ENCODE peak calls at places on chromosomes 12 and 14, in nine cellular contexts. Z is small intestine; L is GM04504; X is NCI-H2029; K is stimulated activated CD8-positive, alpha-beta memory T cell treated with anti-CD3 and anti-CD28 coated beads, Interleukin-4, amount 100 ng/mL, for 4 hours; Y is stimulated activated CD4-positive, alpha-beta T cell treated with anti-CD3 and anti-CD28 coated beads, TNF-alpha, amount 100 ng/mL, for 24 hours; F is iris pigment epithelial cell; O is IMR-90; J is adipocyte. V is an unnamed sample.
A peak's percentile ranks its signal among the peaks of the same experiment; 100 is the strongest.

GRCh38 chr12:113140706-113141105 is 5.1 kb upstream of the RASAL1 start:
- DNase-seq in Z (no peak), L (no peak), X (no peak), K (no peak), Y (no peak), F (no peak), O (no peak), J (no peak), V (no peak)

GRCh38 chr12:116238149-116238548 is 39.3 kb downstream of the MED13L start:
- DNase-seq in Z (no peak), L (no peak), X (no peak), K (no peak), Y (no peak), F (no peak), O (no peak), J (no peak), V (no peak)

GRCh38 chr12:19850341-19851065 is 411.2 kb downstream of the AEBP2 start:
- DNase-seq in Z (no peak), L (peak; percentile 58), X (no peak), K (no peak), Y (no peak), F (peak; percentile 47), O (peak; percentile 53), J (peak; percentile 76), V (no peak)

GRCh38 chr14:36683083-36683724 is 21.5 kb downstream of the PAX9 start:
- DNase-seq in Z (no peak), L (no peak), X (no peak), K (no peak), Y (no peak), F (no peak), O (no peak), J (no peak), V (no peak)

GRCh38 chr12:47561746-47562145 is 144.1 kb downstream of the RPAP3 start:
- DNase-seq in Z (no peak), L (peak; percentile 12), X (no peak), K (no peak), Y (no peak), F (no peak), O (no peak), J (no peak), V (no peak)

GRCh38 chr14:51398898-51399297 is 158.9 kb downstream of the TMX1 start:
- DNase-seq in Z (no peak), L (peak; percentile 66), X (no peak), K (no peak), Y (no peak), F (peak; percentile 92), O (peak; percentile 97), J (peak; percentile 61), V (peak; percentile 66)

GRCh38 chr12:49470986-49471385 is 67.8 kb upstream of the KCNH3 start:
- DNase-seq in Z (no peak), L (no peak), X (no peak), K (no peak), Y (no peak), F (peak; percentile 78), O (peak; percentile 23), J (peak; percentile 34), V (peak; percentile 4)

GRCh38 chr12:389138-390096 is at the start of gene KDM5A:
- DNase-seq in Z (peak; percentile 91), L (peak; percentile 88), X (no peak), K (peak; percentile 82), Y (peak; percentile 74), F (peak; percentile 96), O (peak; percentile 94), J (peak; percentile 97), V (peak; percentile 77)

GRCh38 chr14:73786942-73787759 is 64.5 kb upstream of the PTGR2 start:
- DNase-seq in Z (peak; percentile 63), L (no peak), X (no peak), K (no peak), Y (peak; percentile 21), F (no peak), O (peak; percentile 35), J (peak; percentile 68), V (no peak)

GRCh38 chr12:90940872-90941499 is 14.0 kb downstream of the CCER1 start:
- DNase-seq in Z (peak; percentile 56), L (no peak), X (peak; percentile 22), K (no peak), Y (no peak), F (peak; percentile 78), O (peak; percentile 76), J (peak; percentile 85), V (no peak)

GRCh38 chr14:86464386-86464785 is 934.4 kb downstream of the FLRT2 start:
- DNase-seq in Z (no peak), L (peak; percentile 19), X (no peak), K (no peak), Y (no peak), F (no peak), O (peak; percentile 57), J (no peak), V (no peak)

GRCh38 chr14:75271514-75271913 is 7.1 kb upstream of the FOS start:
- DNase-seq in Z (no peak), L (no peak), X (no peak), K (no peak), Y (no peak), F (no peak), O (no peak), J (no peak), V (no peak)

GRCh38 chr14:39491134-39491541 is 58.9 kb upstream of the FBXO33 start:
- DNase-seq in Z (peak; percentile 30), L (no peak), X (no peak), K (no peak), Y (no peak), F (peak; percentile 32), O (peak; percentile 52), J (peak; percentile 72), V (no peak)

GRCh38 chr12:54206807-54207206 is 18.0 kb upstream of the SMUG1 start:
- DNase-seq in Z (no peak), L (no peak), X (no peak), K (no peak), Y (no peak), F (no peak), O (no peak), J (no peak), V (no peak)

GRCh38 chr12:52847335-52848102 is 1.3 kb downstream of the KRT78 start:
- DNase-seq in Z (no peak), L (no peak), X (no peak), K (no peak), Y (no peak), F (peak; percentile 22), O (no peak), J (no peak), V (no peak)

GRCh38 chr12:34398706-34399630 is 376.7 kb downstream of the ALG10 start:
- DNase-seq in Z (no peak), L (no peak), X (no peak), K (no peak), Y (no peak), F (no peak), O (no peak), J (no peak), V (no peak)

GRCh38 chr14:91154851-91155625 is 41.2 kb downstream of the DGLUCY start:
- DNase-seq in Z (peak; percentile 93), L (peak; percentile 48), X (peak; percentile 29), K (peak; percentile 11), Y (no peak), F (peak; percentile 81), O (peak; percentile 72), J (no peak), V (no peak)

GRCh38 chr14:99573436-99574098 is 30.4 kb downstream of the CCDC85C start:
- DNase-seq in Z (peak; percentile 17), L (no peak), X (no peak), K (no peak), Y (no peak), F (no peak), O (no peak), J (no peak), V (no peak)

GRCh38 chr14:88904864-88905263 is 80.4 kb downstream of the TTC8 start:
- DNase-seq in Z (no peak), L (no peak), X (no peak), K (no peak), Y (no peak), F (peak; percentile 57), O (peak; percentile 44), J (peak; percentile 70), V (no peak)

GRCh38 chr12:58509116-58509885 is 411.0 kb downstream of the LRIG3 start:
- DNase-seq in Z (no peak), L (no peak), X (no peak), K (no peak), Y (no peak), F (peak; percentile 93), O (peak; percentile 91), J (no peak), V (no peak)

GRCh38 chr14:65840118-65840751 is 427.7 kb downstream of the FUT8 start:
- DNase-seq in Z (no peak), L (no peak), X (peak; percentile 50), K (no peak), Y (no peak), F (no peak), O (no peak), J (no peak), V (no peak)

GRCh38 chr14:98840076-98840475 is 431.9 kb downstream of the BCL11B start:
- DNase-seq in Z (no peak), L (no peak), X (no peak), K (no peak), Y (no peak), F (no peak), O (no peak), J (no peak), V (no peak)

GRCh38 chr14:56331815-56332214 is 213.6 kb downstream of the PELI2 start:
- DNase-seq in Z (no peak), L (no peak), X (peak; percentile 77), K (no peak), Y (no peak), F (peak; percentile 32), O (peak; percentile 39), J (no peak), V (peak; percentile 55)

GRCh38 chr14:75390183-75390582 is 37.6 kb upstream of the JDP2 start:
- DNase-seq in Z (no peak), L (no peak), X (no peak), K (no peak), Y (no peak), F (no peak), O (no peak), J (no peak), V (no peak)

GRCh38 chr14:89455412-89455811 is 38.4 kb upstream of the FOXN3 start:
- DNase-seq in Z (peak; percentile 91), L (no peak), X (no peak), K (no peak), Y (no peak), F (peak; percentile 34), O (no peak), J (no peak), V (no peak)

GRCh38 chr12:59115526-59115925 is 195.2 kb upstream of the LRIG3 start:
- DNase-seq in Z (no peak), L (peak; percentile 52), X (no peak), K (no peak), Y (no peak), F (peak; percentile 30), O (peak; percentile 52), J (peak; percentile 81), V (no peak)

GRCh38 chr12:2258035-2258434 is 205.2 kb downstream of the CACNA1C start:
- DNase-seq in Z (no peak), L (no peak), X (no peak), K (no peak), Y (no peak), F (peak; percentile 77), O (no peak), J (no peak), V (no peak)

GRCh38 chr14:77457115-77457521 is 283 bp downstream of the VIPAS39 start:
- DNase-seq in Z (no peak), L (no peak), X (no peak), K (no peak), Y (no peak), F (peak; percentile 49), O (peak; percentile 40), J (no peak), V (no peak)

GRCh38 chr14:105879503-105879866 is 353.1 kb downstream of the TMEM121 start:
- DNase-seq in Z (no peak), L (no peak), X (no peak), K (no peak), Y (no peak), F (no peak), O (no peak), J (no peak), V (no peak)

GRCh38 chr12:132030367-132031038 is 80.8 kb downstream of the EP400 start:
- DNase-seq in Z (no peak), L (no peak), X (no peak), K (no peak), Y (no peak), F (peak; percentile 75), O (peak; percentile 61), J (peak; percentile 46), V (no peak)

GRCh38 chr12:98238513-98238912 is 276.9 kb upstream of the TMPO start:
- DNase-seq in Z (no peak), L (peak; percentile 73), X (no peak), K (no peak), Y (no peak), F (peak; percentile 51), O (peak; percentile 29), J (peak; percentile 8), V (peak; percentile 4)

V was measured in HFF-Myc.